ENCODE peak calls at places on chromosome 13, in six cellular contexts. S is fibroblast of lung, K is kidney, V is AG10803, U is tibial nerve, E is IMR-90. I is an unnamed sample.

GRCh38 chr13:111449041-111449440 is 128.6 kb downstream of the TEX29 start:
- DNase-seq in S (no peak), K (no peak), V (no peak), U (no peak), E (no peak), I (no peak)

GRCh38 chr13:100508996-100509395 is 79.6 kb downstream of the GGACT start:
- DNase-seq in S (no peak), K (no peak), V (no peak), U (no peak), E (no peak), I (no peak)

GRCh38 chr13:70188567-70188966 is 80.3 kb upstream of the KLHL1 start:
- DNase-seq in S (no peak), K (no peak), V (no peak), U (no peak), E (no peak), I (no peak)

GRCh38 chr13:103188688-103189326 is 122.6 kb upstream of the SLC10A2 start:
- DNase-seq in S (peak), K (no peak), V (no peak), U (no peak), E (no peak), I (peak)

GRCh38 chr13:51020600-51020999 is 90.5 kb downstream of the C13orf42 start:
- DNase-seq in S (no peak), K (no peak), V (no peak), U (no peak), E (no peak), I (no peak)

GRCh38 chr13:52651880-52652169 is 811 bp upstream of the SUGT1 start:
- DNase-seq in S (no peak), K (no peak), V (no peak), U (no peak), E (no peak), I (no peak)

GRCh38 chr13:67986234-67986633 is 756.1 kb upstream of the PCDH9 start:
- DNase-seq in S (no peak), K (no peak), V (no peak), U (no peak), E (no peak), I (no peak)

GRCh38 chr13:42969558-42970172 is 22.4 kb downstream of the EPSTI1 start:
- DNase-seq in S (peak), K (peak), V (peak), U (peak), E (peak), I (peak)

GRCh38 chr13:98761126-98761978 is 8.9 kb upstream of the SLC15A1 start:
- DNase-seq in S (peak), K (no peak), V (peak), U (no peak), E (peak), I (peak)

GRCh38 chr13:37869756-37870488 is at the start of gene TRPC4:
- DNase-seq in S (peak), K (peak), V (peak), U (no peak), E (peak), I (peak)

GRCh38 chr13:97566907-97567306 is 132.9 kb downstream of the RAP2A start:
- DNase-seq in S (no peak), K (no peak), V (no peak), U (no peak), E (no peak), I (no peak)

GRCh38 chr13:99013951-99014350 is 36.1 kb upstream of the DOCK9 start:
- DNase-seq in S (no peak), K (no peak), V (no peak), U (no peak), E (no peak), I (no peak)

GRCh38 chr13:44140146-44140545 is 233.5 kb upstream of the SERP2 start:
- DNase-seq in S (no peak), K (no peak), V (no peak), U (no peak), E (no peak), I (no peak)

GRCh38 chr13:101085551-101085950 is 330.8 kb downstream of the NALCN start:
- DNase-seq in S (no peak), K (no peak), V (no peak), U (no peak), E (no peak), I (no peak)

GRCh38 chr13:94764576-94765321 is 52.4 kb upstream of the SOX21 start:
- DNase-seq in S (peak), K (no peak), V (no peak), U (no peak), E (no peak), I (no peak)

GRCh38 chr13:68190826-68191225 is 960.7 kb upstream of the PCDH9 start:
- DNase-seq in S (peak), K (no peak), V (no peak), U (no peak), E (no peak), I (no peak)

GRCh38 chr13:97113231-97114001 is 108.7 kb upstream of the MBNL2 start:
- DNase-seq in S (peak), K (no peak), V (peak), U (no peak), E (no peak), I (no peak)

GRCh38 chr13:32454886-32455593 is 27.1 kb upstream of the N4BP2L1 start:
- DNase-seq in S (no peak), K (no peak), V (no peak), U (no peak), E (no peak), I (no peak)

GRCh38 chr13:74449811-74450524 is 315.8 kb upstream of the KLF12 start:
- DNase-seq in S (no peak), K (no peak), V (no peak), U (no peak), E (no peak), I (no peak)

GRCh38 chr13:105806335-105806920 is 729.0 kb downstream of the EFNB2 start:
- DNase-seq in S (peak), K (no peak), V (no peak), U (no peak), E (no peak), I (peak)

GRCh38 chr13:102687520-102687919 is 7.3 kb downstream of the METTL21C start:
- DNase-seq in S (no peak), K (no peak), V (no peak), U (no peak), E (no peak), I (no peak)

GRCh38 chr13:111512707-111513106 is 192.3 kb downstream of the TEX29 start:
- DNase-seq in S (no peak), K (peak), V (no peak), U (no peak), E (no peak), I (no peak)

GRCh38 chr13:25687622-25688225 is 315.9 kb downstream of the ATP8A2 start:
- DNase-seq in S (peak), K (no peak), V (no peak), U (no peak), E (no peak), I (peak)

GRCh38 chr13:114110091-114110829 is 22.2 kb downstream of the RASA3 start:
- DNase-seq in S (no peak), K (peak), V (peak), U (peak), E (no peak), I (no peak)

GRCh38 chr13:44142911-44143665 is 230.5 kb upstream of the SERP2 start:
- DNase-seq in S (peak), K (no peak), V (no peak), U (no peak), E (peak), I (peak)

GRCh38 chr13:62357887-62358645 is 942.4 kb upstream of the PCDH20 start:
- DNase-seq in S (peak), K (no peak), V (peak), U (no peak), E (peak), I (peak)

GRCh38 chr13:95267662-95268369 is 33.4 kb downstream of the ABCC4 start:
- DNase-seq in S (peak), K (peak), V (peak), U (no peak), E (peak), I (peak)

GRCh38 chr13:100274942-100275506 is 186.1 kb downstream of the PCCA start:
- DNase-seq in S (peak), K (no peak), V (no peak), U (no peak), E (peak), I (no peak)

DNA sequence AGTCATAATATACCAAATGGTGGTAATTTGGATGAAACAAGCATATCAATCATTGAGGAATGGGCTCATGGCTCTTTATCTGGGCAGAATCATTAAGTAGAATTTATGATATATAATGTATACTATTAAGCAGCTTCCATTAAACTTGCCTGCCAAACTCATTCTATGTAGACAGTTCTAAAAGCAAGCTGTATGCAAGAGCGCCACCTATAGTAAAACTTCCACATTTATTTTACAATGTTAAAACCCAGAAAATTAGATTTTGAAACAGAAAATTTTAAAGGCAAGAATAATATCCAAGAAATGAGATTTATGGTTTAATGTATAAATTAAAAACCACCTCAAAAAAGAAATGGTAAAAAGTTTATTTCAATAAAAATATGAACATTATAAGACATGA is 161.5 kb downstream of the MZT1 start:
- DNase-seq in S (no peak), K (no peak), V (peak), U (no peak), E (peak), I (peak)
- TF ChIP-seq CTCF in S (peak), K (peak), V (peak), U (no peak), E (peak), I (peak)

DNA sequence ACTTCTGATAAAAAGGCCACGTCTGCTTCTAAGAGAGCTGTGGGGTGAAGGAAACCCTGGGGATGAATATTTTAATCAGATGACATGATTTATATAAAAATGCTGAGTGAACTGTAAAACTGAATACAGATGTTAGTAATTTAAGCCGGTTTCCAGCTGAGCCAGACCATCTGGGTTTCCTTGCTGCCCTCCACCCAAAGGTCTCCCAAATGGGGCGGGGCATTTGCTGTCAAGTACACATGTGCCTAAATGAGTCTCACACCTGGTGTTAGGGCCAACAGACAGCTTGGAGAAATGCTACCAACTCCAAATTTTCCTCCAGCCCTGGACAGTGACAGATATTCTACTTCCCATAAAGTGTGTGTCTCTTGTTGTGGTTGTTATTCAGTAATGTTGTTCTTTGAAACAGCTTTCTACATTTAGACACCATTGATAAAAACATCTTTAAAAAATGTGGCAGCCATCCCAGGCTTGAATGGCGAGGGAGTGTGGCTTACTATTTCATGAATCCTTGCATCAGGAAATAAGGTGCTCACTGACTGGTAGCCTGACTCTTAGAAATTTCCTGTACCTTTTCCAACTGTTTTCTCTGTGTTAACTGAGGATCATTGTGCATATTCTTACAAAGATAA is 350.4 kb downstream of the MTUS2 start:
- DNase-seq in S (no peak), K (no peak), V (no peak), U (no peak), E (no peak), I (no peak)
- H3K4me3 ChIP-seq in S (no peak), K (no peak), V (no peak), U (no peak), E (no peak), I (no peak)

GRCh38 chr13:27665333-27665732 is 43.6 kb downstream of the POLR1D start:
- DNase-seq in S (no peak), K (no peak), V (peak), U (no peak), E (peak), I (peak)
- TF ChIP-seq CTCF in S (peak), K (peak), V (peak), U (no peak), E (no peak), I (no peak)

GRCh38 chr13:55573565-55573964 is 1567.2 kb upstream of the PRR20A start:
- DNase-seq in S (no peak), K (no peak), V (no peak), U (no peak), E (no peak), I (no peak)

GRCh38 chr13:55576389-55576788 is 1564.3 kb upstream of the PRR20A start:
- DNase-seq in S (no peak), K (no peak), V (no peak), U (no peak), E (no peak), I (no peak)

GRCh38 chr13:55577847-55578210 is 1562.9 kb upstream of the PRR20A start:
- DNase-seq in S (no peak), K (no peak), V (no peak), U (no peak), E (no peak), I (no peak)

GRCh38 chr13:55572862-55573261 is 1567.9 kb upstream of the PRR20A start:
- DNase-seq in S (no peak), K (no peak), V (no peak), U (no peak), E (no peak), I (no peak)

DNA sequence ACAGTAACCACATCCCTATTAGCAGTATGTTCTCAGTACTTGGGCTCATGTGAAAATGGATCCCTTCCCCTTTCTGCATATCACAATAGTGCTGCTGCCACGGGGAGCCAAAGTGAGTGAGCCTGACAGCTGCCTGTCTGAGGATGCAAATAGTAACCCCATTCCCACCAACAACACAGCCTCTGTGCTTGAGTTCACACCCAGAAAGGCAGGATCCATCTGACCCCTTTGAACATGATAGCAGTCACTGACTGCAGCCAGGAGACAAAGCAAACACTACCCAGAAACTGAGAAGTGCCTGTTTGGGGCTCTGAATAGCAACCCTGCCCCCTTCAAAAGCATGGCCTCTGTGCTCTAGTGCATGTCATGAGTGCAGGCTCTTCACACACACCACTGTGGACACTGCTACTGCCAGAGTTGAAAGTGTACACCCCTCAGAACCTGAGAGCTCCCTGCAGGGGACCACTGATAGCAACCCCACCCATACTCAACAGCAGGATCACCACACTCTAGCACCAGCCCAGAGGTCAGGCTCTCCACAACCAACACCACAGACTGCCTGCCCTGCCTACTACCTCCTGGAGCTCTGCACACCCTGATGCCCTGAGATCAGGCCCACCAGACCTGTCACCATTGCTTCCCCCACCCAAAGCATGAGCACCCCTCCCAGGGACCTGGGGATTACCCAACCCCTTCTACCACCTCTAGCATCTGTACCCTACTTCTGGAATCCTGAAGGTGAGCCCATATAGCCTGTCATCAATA is 1563.5 kb upstream of the PRR20A start:
- DNase-seq in S (no peak), K (no peak), V (no peak), U (no peak), E (no peak), I (no peak)
- H3K4me3 ChIP-seq in S (no peak), K (no peak), V (no peak), U (no peak), E (no peak), I (no peak)

DNA sequence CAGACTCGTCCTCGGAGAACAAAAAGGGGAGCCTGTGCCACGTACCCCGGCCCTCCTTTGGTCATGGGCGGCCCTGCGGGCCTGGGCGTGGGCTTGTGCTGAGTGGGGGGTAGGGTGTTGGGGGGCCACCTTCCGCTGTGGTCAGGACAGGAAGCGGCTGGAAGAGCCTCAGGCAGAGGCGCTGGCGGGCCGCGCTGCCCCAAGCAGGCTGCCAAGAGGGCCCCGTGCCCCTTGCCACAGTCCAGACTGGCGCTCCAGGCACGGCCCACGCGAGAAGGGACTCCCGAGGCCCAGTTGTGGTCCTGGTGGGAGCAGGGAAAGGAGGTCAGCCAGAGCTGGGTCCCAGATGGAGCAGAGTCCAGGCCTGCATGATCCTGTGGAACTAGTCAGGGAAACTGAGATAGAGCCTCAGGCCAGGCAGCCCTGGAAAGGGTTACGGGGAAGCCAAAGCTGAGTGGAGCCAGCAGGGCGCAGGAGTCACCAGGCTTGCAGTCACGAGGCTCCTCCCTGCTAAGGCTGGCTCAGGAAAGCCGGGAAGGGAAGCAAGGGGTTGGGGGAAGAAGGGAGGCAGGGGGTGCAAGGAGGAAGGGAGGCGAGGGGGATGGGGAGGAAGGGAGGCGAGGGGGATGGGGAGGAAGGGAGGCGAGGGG is 135.0 kb downstream of the CRYL1 start:
- DNase-seq in S (no peak), K (no peak), V (no peak), U (no peak), E (no peak), I (no peak)
- TF ChIP-seq CTCF in S (no peak), K (no peak), V (no peak), U (no peak), E (no peak), I (no peak)

GRCh38 chr13:48411281-48412099 is 1.4 kb downstream of the LPAR6 start:
- DNase-seq in S (peak), K (no peak), V (no peak), U (no peak), E (peak), I (peak)
- H3K4me3 ChIP-seq in S (peak), K (peak), V (peak), U (peak), E (peak), I (peak)

GRCh38 chr13:60158321-60158801 is 5.4 kb downstream of the DIAPH3 start:
- DNase-seq in S (no peak), K (no peak), V (peak), U (no peak), E (no peak), I (no peak)
- TF ChIP-seq CTCF in S (no peak), K (no peak), V (no peak), U (no peak), E (no peak), I (no peak)

DNA sequence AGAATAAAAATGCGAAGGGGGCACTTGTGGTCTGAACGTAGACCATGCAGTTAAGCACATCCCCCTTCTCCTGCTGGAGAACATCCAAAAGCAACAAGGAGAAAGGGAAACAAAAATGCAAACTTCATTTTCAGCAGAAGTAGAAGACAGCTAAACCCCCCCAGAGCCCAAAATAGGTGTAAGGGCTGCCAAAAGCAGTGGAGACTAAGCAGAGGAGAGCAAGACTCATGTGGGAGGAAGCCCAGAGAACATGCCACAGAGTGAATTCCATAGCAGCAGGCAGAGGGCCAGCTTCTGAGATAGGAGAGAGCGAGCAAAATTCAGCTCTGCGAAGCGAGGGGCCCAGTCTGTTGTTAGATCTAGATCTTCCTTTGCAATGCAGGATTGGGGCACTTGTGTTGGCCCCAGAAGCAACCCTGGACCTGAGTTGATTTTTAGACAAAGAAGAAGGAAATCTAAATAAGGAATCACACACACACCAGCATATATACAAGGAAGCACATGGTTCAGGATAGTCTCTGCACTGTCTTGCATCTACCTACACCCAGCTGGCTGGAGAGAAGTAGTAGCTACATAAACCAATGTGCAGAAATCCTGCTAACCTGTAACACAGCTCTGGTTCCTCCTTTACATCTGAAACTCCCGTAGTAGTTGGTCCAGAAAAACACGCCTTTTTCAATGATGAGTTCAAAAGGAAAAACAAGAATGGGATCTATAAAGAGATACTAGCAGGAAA is 199.6 kb downstream of the SPRY2 start:
- DNase-seq in S (peak), K (no peak), V (peak), U (no peak), E (peak), I (peak)
- H3K4me3 ChIP-seq in S (no peak), K (peak), V (no peak), U (no peak), E (no peak), I (no peak)

DNA sequence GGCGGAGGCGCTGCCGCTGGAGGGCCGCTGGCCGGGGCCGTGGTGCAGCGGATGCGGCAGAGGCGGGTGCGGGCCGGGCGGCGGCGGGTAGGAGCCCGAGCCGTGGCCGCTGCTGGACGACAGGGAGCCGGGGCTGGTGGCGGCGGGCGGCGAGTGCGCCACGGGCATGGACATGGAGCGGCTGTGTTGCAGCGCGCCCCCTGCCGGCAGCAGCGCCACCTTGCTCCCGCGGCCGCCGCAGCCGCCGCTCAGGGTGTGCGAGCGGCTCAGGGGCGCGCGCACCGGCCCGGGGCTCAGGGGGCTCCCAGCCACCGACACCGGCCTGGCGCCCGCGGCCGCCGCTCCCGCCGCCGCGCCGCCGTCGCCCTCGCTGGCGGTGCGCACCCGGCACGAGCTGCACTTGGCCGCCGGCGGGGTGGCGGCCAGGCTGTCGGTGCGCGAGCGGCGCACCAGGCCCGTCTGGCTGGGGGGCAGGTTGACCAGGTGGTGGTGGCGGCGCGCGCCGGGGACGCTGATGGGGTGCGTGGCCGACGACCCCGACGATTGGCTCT is 1.7 kb downstream of the IRS2 start:
- DNase-seq in S (peak), K (peak), V (peak), U (peak), E (peak), I (peak)
- TF ChIP-seq CTCF in S (peak), K (peak), V (no peak), U (peak), E (peak), I (peak)